ENCODE peak calls at places on chromosomes 1 and 21, in six cellular contexts. T, B, N, S, H and R are unnamed samples.

GRCh38 chr1:67540025-67540732 is 110.0 kb upstream of the SERBP1 start:
- DNase-seq in S (no peak), B (peak; percentile 22), H (no peak), T (peak; percentile 59), N (no peak), R (no peak)

GRCh38 chr1:6785721-6786505 is 659 bp downstream of the CAMTA1 start:
- DNase-seq in B (peak; percentile 49), S (peak; percentile 56), H (peak; percentile 50), T (peak; percentile 38), N (peak; percentile 80), R (peak; percentile 70)

GRCh38 chr1:186985889-186986491 is 157.2 kb downstream of the PLA2G4A start:
- DNase-seq in T (no peak), H (no peak), N (peak; percentile 64), S (no peak), B (no peak), R (no peak)

GRCh38 chr1:119204169-119204568 is 63.7 kb upstream of the WARS2 start:
- DNase-seq in B (no peak), T (no peak), S (no peak), H (no peak), N (no peak), R (no peak)

GRCh38 chr1:98468111-98468717 is 193.3 kb upstream of the SNX7 start:
- DNase-seq in N (peak; percentile 48), S (no peak), B (no peak), H (no peak), T (no peak), R (no peak)

GRCh38 chr1:155889566-155889965 is 21.6 kb downstream of the RIT1 start:
- DNase-seq in H (no peak), N (no peak), B (no peak), S (no peak), T (no peak), R (no peak)

GRCh38 chr1:25896266-25896665 is 10.0 kb downstream of the STMN1 start:
- DNase-seq in B (no peak), T (no peak), H (no peak), N (no peak), S (no peak), R (peak; percentile 3)

GRCh38 chr1:23718482-23718881 is 24.8 kb upstream of the ELOA start:
- DNase-seq in T (no peak), H (no peak), N (peak; percentile 78), S (no peak), B (no peak), R (no peak)

GRCh38 chr21:32414579-32415358 is 2.3 kb downstream of the EVA1C start:
- DNase-seq in S (no peak), N (peak; percentile 11), T (no peak), B (no peak), H (no peak), R (no peak)

GRCh38 chr1:207750901-207751300 is 953 bp upstream of the CD46 start:
- DNase-seq in S (no peak), N (no peak), B (no peak), H (no peak), T (no peak), R (no peak)

GRCh38 chr1:206575165-206575893 is 36.9 kb downstream of the EIF2D start:
- DNase-seq in T (peak; percentile 43), S (no peak), H (no peak), N (no peak), B (peak; percentile 49), R (no peak)

GRCh38 chr1:86756062-86756406 is 51.7 kb downstream of the SH3GLB1 start:
- DNase-seq in B (no peak), H (no peak), T (no peak), N (no peak), S (no peak), R (no peak)

GRCh38 chr1:184973308-184974085 is 811 bp downstream of the NIBAN1 start:
- DNase-seq in N (peak; percentile 56), T (peak; percentile 45), B (peak; percentile 37), H (peak; percentile 49), S (peak; percentile 56), R (peak; percentile 77)

GRCh38 chr1:2523191-2523890 is 3.1 kb downstream of the PANK4 start:
- DNase-seq in H (no peak), S (no peak), N (no peak), T (no peak), B (no peak), R (no peak)

GRCh38 chr1:113942527-113942926 is 13.4 kb downstream of the HIPK1 start:
- DNase-seq in B (no peak), T (no peak), N (no peak), S (no peak), H (no peak), R (no peak)

GRCh38 chr1:246607466-246607865 is 41.2 kb downstream of the CNST start:
- DNase-seq in N (no peak), S (no peak), B (no peak), T (no peak), H (no peak), R (no peak)

GRCh38 chr1:206039046-206039929 is 13.7 kb upstream of the RHEX start:
- DNase-seq in H (no peak), T (no peak), S (no peak), B (no peak), N (peak; percentile 7), R (no peak)

GRCh38 chr1:113557176-113557575 is 166.9 kb downstream of the MAGI3 start:
- DNase-seq in B (no peak), T (no peak), N (no peak), S (no peak), H (no peak), R (no peak)

GRCh38 chr1:71649588-71649987 is 568.8 kb upstream of the ZRANB2 start:
- DNase-seq in H (no peak), S (no peak), N (no peak), T (no peak), B (no peak), R (no peak)

GRCh38 chr1:221845650-221846371 is 103.9 kb upstream of the DUSP10 start:
- DNase-seq in S (peak; percentile 21), B (peak; percentile 19), H (peak; percentile 35), N (no peak), T (peak; percentile 54), R (no peak)

GRCh38 chr1:219000606-219001005 is 173.1 kb upstream of the LYPLAL1 start:
- DNase-seq in N (no peak), H (no peak), S (no peak), B (no peak), T (no peak), R (no peak)

GRCh38 chr1:43552813-43553212 is 22.1 kb downstream of the PTPRF start:
- DNase-seq in B (peak; percentile 74), S (peak; percentile 84), H (peak; percentile 59), T (peak; percentile 51), N (no peak), R (no peak)

GRCh38 chr1:94707321-94708298 is 112.5 kb upstream of the SLC44A3 start:
- DNase-seq in T (no peak), N (no peak), H (peak; percentile 28), S (peak; percentile 76), B (no peak), R (no peak)

GRCh38 chr1:94705755-94706154 is 114.4 kb upstream of the SLC44A3 start:
- DNase-seq in N (no peak), H (no peak), S (no peak), T (no peak), B (no peak), R (no peak)

GRCh38 chr1:94709891-94710581 is 110.1 kb upstream of the SLC44A3 start:
- DNase-seq in T (no peak), S (no peak), B (no peak), H (no peak), N (no peak), R (peak; percentile 46)

GRCh38 chr1:94708299-94708685 is 111.9 kb upstream of the SLC44A3 start:
- DNase-seq in B (no peak), H (no peak), T (no peak), S (peak; percentile 39), N (no peak), R (no peak)

GRCh38 chr1:94708811-94709210 is 111.3 kb upstream of the SLC44A3 start:
- DNase-seq in H (no peak), N (no peak), S (no peak), B (no peak), T (no peak), R (no peak)
- TF ChIP-seq CTCF in H (no peak), N (no peak), S (no peak), B (no peak), T (no peak), R (no peak)

GRCh38 chr1:107433068-107433467 is 292.2 kb downstream of the NTNG1 start:
- DNase-seq in T (no peak), H (no peak), B (no peak), N (no peak), S (no peak), R (no peak)

GRCh38 chr1:107432108-107432507 is 291.3 kb downstream of the NTNG1 start:
- DNase-seq in T (no peak), B (no peak), N (peak; percentile 20), S (no peak), H (no peak), R (no peak)

GRCh38 chr1:107433635-107434378 is 293.0 kb downstream of the NTNG1 start:
- DNase-seq in B (peak; percentile 21), S (no peak), H (no peak), N (no peak), T (no peak), R (no peak)

GRCh38 chr1:107430540-107431228 is 289.8 kb downstream of the NTNG1 start:
- DNase-seq in B (peak; percentile 45), N (peak; percentile 79), T (peak; percentile 35), S (no peak), H (no peak), R (no peak)

GRCh38 chr1:107434379-107434728 is 293.5 kb downstream of the NTNG1 start:
- DNase-seq in S (no peak), H (no peak), N (no peak), B (no peak), T (no peak), R (no peak)
- H3K27ac ChIP-seq in S (no peak overlapping the region), H (no peak overlapping the region), N (no peak overlapping the region), B (no peak overlapping the region), T (no peak overlapping the region), R (no peak overlapping the region)

GRCh38 chr1:63108226-63108625 is 214.1 kb upstream of the FOXD3 start:
- DNase-seq in T (no peak), S (no peak), B (no peak), H (no peak), N (no peak), R (no peak)
- H3K4me1 ChIP-seq in T (no peaks in the 10 kb centered on the region), S (no peaks in the 10 kb centered on the region), B (no peaks in the 10 kb centered on the region), H (no peaks in the 10 kb centered on the region), N (peaks cover 13% of the 10 kb centered on the region), R (no peaks in the 10 kb centered on the region)

GRCh38 chr1:18693256-18694098 is 62.8 kb downstream of the PAX7 start:
- DNase-seq in N (peak; percentile 84), S (no peak), B (no peak), H (no peak), T (no peak), R (no peak)
- TF ChIP-seq CTCF in N (peak; percentile 25), S (no peak), B (no peak), H (no peak), T (no peak), R (no peak)

DNA sequence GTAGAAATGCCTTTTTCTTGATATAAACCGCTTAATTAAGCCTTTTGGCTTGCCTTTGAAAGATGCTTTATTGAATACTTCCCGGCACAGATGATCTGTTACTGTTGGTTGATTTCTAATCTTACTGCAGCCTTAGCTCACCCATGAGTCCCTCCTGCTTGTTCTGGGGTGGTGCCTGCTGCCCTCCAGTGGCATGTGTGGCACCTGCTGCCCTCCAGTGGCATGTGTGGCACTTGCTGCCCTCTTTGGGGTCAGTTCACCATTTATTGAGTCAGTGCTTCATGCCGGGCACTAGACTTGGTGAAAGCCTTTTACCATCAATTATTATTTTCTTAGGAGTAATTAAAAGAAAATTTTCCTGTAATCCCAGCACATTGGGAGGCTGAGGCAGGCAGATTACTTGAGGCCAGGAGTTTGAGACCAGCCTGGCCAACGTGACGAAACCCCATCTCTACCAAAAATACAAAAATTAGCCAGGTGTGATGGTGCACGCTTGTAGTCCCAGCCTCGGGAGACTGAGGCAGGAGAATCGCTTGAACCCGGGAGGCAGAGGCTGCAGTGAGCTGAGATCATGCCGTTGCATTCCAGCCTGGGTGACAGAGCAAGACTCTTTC is 54.3 kb downstream of the ADARB1 start:
- DNase-seq in S (peak; percentile 64), B (peak; percentile 77), N (peak; percentile 81), H (peak; percentile 75), T (peak; percentile 76), R (peak; percentile 89)
- H3K27ac ChIP-seq in S (peak overlapping the region; percentile 91), B (no peak overlapping the region), N (no peak overlapping the region), H (peak overlapping the region; percentile 79), T (no peak overlapping the region), R (peak overlapping the region; percentile 77)